ENCODE peak calls at places on chromosomes 5 and 9, in seven cellular contexts. T is left ventricle myocardium inferior, P is lung, H is right atrium auricular region, Z is IMR-90, Y is cardiac muscle cell, W is GM23248. C is an unnamed sample.

GRCh38 chr9:77015291-77016048 is 4.0 kb upstream of the FOXB2 start:
- DNase-seq in T (no peak), P (no peak), H (peak; percentile 18), Z (no peak), Y (no peak), W (no peak), C (no peak)

GRCh38 chr9:112831969-112832368 is 58.7 kb downstream of the SLC46A2 start:
- DNase-seq in T (no peak), P (no peak), H (no peak), Z (no peak), Y (no peak), W (no peak), C (no peak)

GRCh38 chr5:132209901-132210545 is 17.6 kb downstream of the P4HA2 start:
- DNase-seq in T (no peak), P (no peak), H (peak; percentile 21), Z (no peak), Y (no peak), W (no peak), C (no peak)

GRCh38 chr9:114216976-114217375 is 61.6 kb downstream of the COL27A1 start:
- DNase-seq in T (no peak), P (no peak), H (no peak), Z (no peak), Y (no peak), W (peak; percentile 30), C (no peak)

GRCh38 chr9:93650448-93650847 is 74.1 kb downstream of the PHF2 start:
- DNase-seq in T (peak; percentile 12), P (no peak), H (peak; percentile 32), Z (no peak), Y (no peak), W (no peak), C (peak; percentile 15)

GRCh38 chr9:242461-243080 is 27.9 kb downstream of the DOCK8 start:
- DNase-seq in T (no peak), P (no peak), H (no peak), Z (peak; percentile 32), Y (no peak), W (no peak), C (no peak)

GRCh38 chr5:124644138-124644537 is 102.3 kb downstream of the ZNF608 start:
- DNase-seq in T (no peak), P (no peak), H (no peak), Z (peak; percentile 83), Y (no peak), W (peak; percentile 48), C (no peak)

GRCh38 chr9:137021979-137022619 is 5.9 kb downstream of the ABCA2 start:
- DNase-seq in T (no peak), P (peak; percentile 70), H (no peak), Z (peak; percentile 68), Y (peak; percentile 13), W (peak; percentile 85), C (no peak)

GRCh38 chr5:76715484-76715733 is 517 bp upstream of the F2R start:
- DNase-seq in T (no peak), P (no peak), H (no peak), Z (no peak), Y (no peak), W (no peak), C (no peak)

GRCh38 chr9:136327313-136327971 is at the start of gene GPSM1:
- DNase-seq in T (peak; percentile 70), P (no peak), H (no peak), Z (peak; percentile 58), Y (peak; percentile 51), W (peak; percentile 81), C (peak; percentile 91)

GRCh38 chr5:78112931-78113330 is 181.6 kb downstream of the AP3B1 start:
- DNase-seq in T (no peak), P (no peak), H (no peak), Z (no peak), Y (no peak), W (no peak), C (no peak)

GRCh38 chr9:136107155-136107952 is 11.3 kb downstream of the TMEM250 start:
- DNase-seq in T (no peak), P (no peak), H (no peak), Z (no peak), Y (no peak), W (no peak), C (no peak)

GRCh38 chr9:24436761-24437160 is 108.9 kb downstream of the IZUMO3 start:
- DNase-seq in T (no peak), P (no peak), H (no peak), Z (no peak), Y (peak; percentile 17), W (no peak), C (no peak)

GRCh38 chr5:147481857-147482256 is 28.0 kb downstream of the DPYSL3 start:
- DNase-seq in T (no peak), P (no peak), H (no peak), Z (peak; percentile 78), Y (no peak), W (peak; percentile 69), C (no peak)

GRCh38 chr5:133924221-133924920 is 44.1 kb downstream of the C5orf15 start:
- DNase-seq in T (no peak), P (no peak), H (no peak), Z (no peak), Y (no peak), W (peak; percentile 13), C (no peak)

GRCh38 chr5:27821681-27822080 is 783.3 kb upstream of the CDH9 start:
- DNase-seq in T (no peak), P (no peak), H (no peak), Z (no peak), Y (no peak), W (no peak), C (no peak)

GRCh38 chr9:126419475-126419874 is 92.8 kb downstream of the MVB12B start:
- DNase-seq in T (peak; percentile 37), P (no peak), H (no peak), Z (no peak), Y (no peak), W (no peak), C (no peak)

GRCh38 chr9:14309403-14309802 is 4.5 kb downstream of the NFIB start:
- DNase-seq in T (no peak), P (no peak), H (no peak), Z (peak; percentile 24), Y (no peak), W (no peak), C (no peak)

GRCh38 chr5:66595877-66596790 is at the start of gene MAST4:
- DNase-seq in T (peak; percentile 95), P (peak; percentile 94), H (peak; percentile 82), Z (peak; percentile 67), Y (peak; percentile 92), W (peak; percentile 90), C (peak; percentile 92)

GRCh38 chr5:166722939-166723338 is 1568.5 kb upstream of the WWC1 start:
- DNase-seq in T (no peak), P (no peak), H (no peak), Z (no peak), Y (no peak), W (peak; percentile 2), C (no peak)

DNA sequence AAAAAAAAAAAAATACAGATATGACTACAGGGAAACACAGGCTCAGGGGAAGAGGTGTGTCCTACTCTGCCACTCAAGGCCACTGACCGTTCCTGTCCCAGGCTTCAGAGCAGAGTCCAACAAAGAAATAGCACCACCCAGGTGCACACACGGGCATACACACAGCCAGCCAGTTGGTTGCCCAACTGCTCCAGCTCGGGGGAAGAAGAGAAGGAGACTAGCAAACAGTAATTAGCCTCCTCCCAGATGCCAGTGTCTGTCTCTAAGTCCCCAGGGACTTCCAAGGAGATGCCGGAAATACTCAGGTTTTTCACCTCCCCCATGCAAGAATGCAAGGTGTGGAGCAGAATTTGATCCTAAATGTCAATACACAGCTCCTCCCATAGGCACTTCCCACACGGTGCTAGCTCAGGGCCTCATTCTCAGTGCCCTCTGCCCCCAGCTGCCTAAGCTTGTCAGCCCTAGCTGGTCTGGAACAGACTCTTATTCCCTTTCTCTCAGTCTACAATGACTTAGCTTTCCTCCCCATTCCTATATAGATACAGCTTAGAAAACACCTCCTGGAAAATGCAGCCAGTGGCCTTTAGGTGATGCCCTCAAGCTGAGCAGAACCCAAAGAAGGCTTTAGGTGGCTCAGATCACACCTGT is 1.7 kb downstream of the MYORG start:
- DNase-seq in T (no peak), P (no peak), H (no peak), Z (no peak), Y (no peak), W (no peak), C (no peak)
- H3K4me3 ChIP-seq in T (peak overlapping the region; percentile 87), P (no peak overlapping the region), H (no peak overlapping the region), Z (no peak overlapping the region), Y (no peak overlapping the region), W (no peak overlapping the region), C (no peak overlapping the region)

GRCh38 chr5:206406-206805 is 11.5 kb downstream of the CCDC127 start:
- DNase-seq in T (no peak), P (no peak), H (no peak), Z (peak; percentile 45), Y (no peak), W (no peak), C (peak; percentile 58)
- H3K4me1 ChIP-seq in T (peaks cover 38% of the 10 kb centered on the region), P (peaks cover 5% of the 10 kb centered on the region), H (peaks cover 14% of the 10 kb centered on the region), Z (peaks cover 2% of the 10 kb centered on the region), Y (peaks cover 45% of the 10 kb centered on the region), W (no peaks in the 10 kb centered on the region), C (peaks cover 9% of the 10 kb centered on the region)

DNA sequence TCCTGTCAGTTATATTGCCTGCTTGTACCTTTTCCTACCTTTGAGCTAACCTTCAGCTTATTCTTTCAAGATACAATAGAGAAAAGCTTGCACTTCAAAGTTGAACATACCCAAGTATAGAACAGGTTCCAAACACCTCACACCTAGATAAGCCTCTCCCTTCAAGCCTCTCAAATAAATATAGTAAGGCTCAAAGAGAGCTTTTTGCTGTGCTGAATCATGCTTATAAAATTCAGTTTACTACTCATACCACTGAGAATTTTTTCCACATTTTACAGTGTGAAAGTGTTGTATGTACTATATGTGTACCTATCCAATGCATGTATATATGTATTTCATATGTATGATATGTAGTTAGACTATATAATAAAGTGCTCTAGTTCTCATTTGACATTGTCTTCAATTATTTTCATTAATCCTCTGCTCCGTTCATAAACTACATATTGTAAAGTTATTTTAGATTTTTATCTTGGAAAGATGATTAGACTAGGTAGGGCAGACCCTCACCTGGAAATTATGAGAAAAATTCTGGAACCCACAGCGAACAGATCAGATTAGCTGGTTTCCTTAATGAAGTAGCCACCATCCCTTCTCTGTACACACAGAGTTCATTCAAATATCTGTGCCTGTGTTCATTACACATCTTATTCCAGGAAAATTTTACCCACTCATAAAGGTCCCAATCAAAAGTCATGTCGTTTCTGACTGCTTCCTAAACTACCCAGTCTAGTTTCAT is 149.2 kb upstream of the RGMB start:
- DNase-seq in T (no peak), P (no peak), H (no peak), Z (peak; percentile 23), Y (no peak), W (peak; percentile 41), C (no peak)
- H3K27ac ChIP-seq in T (no peak overlapping the region), P (no peak overlapping the region), H (no peak overlapping the region), Z (no peak overlapping the region), Y (no peak overlapping the region), W (no peak overlapping the region), C (no peak overlapping the region)

GRCh38 chr9:121201045-121201737 is 478 bp downstream of the RAB14 start:
- DNase-seq in T (peak; percentile 53), P (peak; percentile 52), H (no peak), Z (no peak), Y (peak; percentile 65), W (peak; percentile 71), C (peak; percentile 80)

GRCh38 chr9:121201738-121202533 is at the start of gene RAB14:
- DNase-seq in T (peak; percentile 100), P (peak; percentile 100), H (peak; percentile 99), Z (peak; percentile 97), Y (peak; percentile 100), W (peak; percentile 99), C (peak; percentile 100)

GRCh38 chr9:121198512-121199042 is 3.1 kb downstream of the RAB14 start:
- DNase-seq in T (no peak), P (no peak), H (no peak), Z (no peak), Y (no peak), W (peak; percentile 26), C (no peak)

GRCh38 chr9:121200346-121200745 is 1.3 kb downstream of the RAB14 start:
- DNase-seq in T (no peak), P (no peak), H (no peak), Z (no peak), Y (no peak), W (peak; percentile 26), C (no peak)

GRCh38 chr9:121199921-121200320 is 1.7 kb downstream of the RAB14 start:
- DNase-seq in T (no peak), P (no peak), H (no peak), Z (peak; percentile 21), Y (no peak), W (peak; percentile 40), C (no peak)
- H3K4me3 ChIP-seq in T (peak overlapping the region; percentile 91), P (no peak overlapping the region), H (peak overlapping the region; percentile 95), Z (peak overlapping the region; percentile 77), Y (peak overlapping the region; percentile 99), W (peak overlapping the region; percentile 97), C (peak overlapping the region; percentile 86)